ENCODE peak calls at places on chromosomes 4 and X, in seven cellular contexts. One of them, this sample, is unnamed.

GRCh38 chr4:53713767-53714166 is 122.5 kb upstream of the LNX1 start:
- DNase-seq in GM19239: no peak
- DNase-seq in H7: no peak
- DNase-seq in activated naive CD4-positive, alpha-beta T cell treated with Interleukin-2 at 50 U/mL for 16 hours: no peak
- DNase-seq in adipocyte: no peak
- DNase-seq in astrocyte: no peak
- DNase-seq in upper lobe of right lung: no peak
- DNase-seq in this sample: no peak

GRCh38 chrX:47722260-47722659 is 63.3 kb upstream of the UXT start:
- DNase-seq in GM19239: no peak
- DNase-seq in astrocyte: no peak
- DNase-seq in activated naive CD4-positive, alpha-beta T cell treated with Interleukin-2 at 50 U/mL for 16 hours: no peak
- DNase-seq in H7: no peak
- DNase-seq in adipocyte: no peak
- DNase-seq in upper lobe of right lung: no peak
- DNase-seq in this sample: no peak

GRCh38 chrX:38282044-38282443 is 45.3 kb downstream of the RPGR start:
- DNase-seq in H7: no peak
- DNase-seq in activated naive CD4-positive, alpha-beta T cell treated with Interleukin-2 at 50 U/mL for 16 hours: no peak
- DNase-seq in upper lobe of right lung: no peak
- DNase-seq in adipocyte: peak
- DNase-seq in astrocyte: no peak
- DNase-seq in GM19239: no peak
- DNase-seq in this sample: no peak

GRCh38 chr4:140102406-140102805 is 51.6 kb downstream of the MAML3 start:
- DNase-seq in H7: no peak
- DNase-seq in adipocyte: no peak
- DNase-seq in GM19239: no peak
- DNase-seq in activated naive CD4-positive, alpha-beta T cell treated with Interleukin-2 at 50 U/mL for 16 hours: no peak
- DNase-seq in astrocyte: peak
- DNase-seq in upper lobe of right lung: no peak
- DNase-seq in this sample: no peak

GRCh38 chr4:181662383-181662782 is 580.8 kb upstream of the TENM3 start:
- DNase-seq in upper lobe of right lung: no peak
- DNase-seq in H7: no peak
- DNase-seq in activated naive CD4-positive, alpha-beta T cell treated with Interleukin-2 at 50 U/mL for 16 hours: no peak
- DNase-seq in GM19239: no peak
- DNase-seq in astrocyte: peak
- DNase-seq in adipocyte: peak
- DNase-seq in this sample: no peak

GRCh38 chr4:113476800-113477199 is 284.7 kb downstream of the CAMK2D start:
- DNase-seq in astrocyte: no peak
- DNase-seq in upper lobe of right lung: no peak
- DNase-seq in activated naive CD4-positive, alpha-beta T cell treated with Interleukin-2 at 50 U/mL for 16 hours: peak
- DNase-seq in H7: no peak
- DNase-seq in adipocyte: no peak
- DNase-seq in GM19239: no peak
- DNase-seq in this sample: no peak

GRCh38 chr4:52588771-52589591 is 70.1 kb downstream of the USP46 start:
- DNase-seq in GM19239: no peak
- DNase-seq in adipocyte: no peak
- DNase-seq in astrocyte: peak
- DNase-seq in activated naive CD4-positive, alpha-beta T cell treated with Interleukin-2 at 50 U/mL for 16 hours: peak
- DNase-seq in upper lobe of right lung: no peak
- DNase-seq in H7: no peak
- DNase-seq in this sample: no peak

GRCh38 chrX:63934791-63935190 is 149.8 kb upstream of the ARHGEF9 start:
- DNase-seq in activated naive CD4-positive, alpha-beta T cell treated with Interleukin-2 at 50 U/mL for 16 hours: no peak
- DNase-seq in H7: peak
- DNase-seq in GM19239: no peak
- DNase-seq in astrocyte: no peak
- DNase-seq in adipocyte: no peak
- DNase-seq in upper lobe of right lung: no peak
- DNase-seq in this sample: no peak

GRCh38 chrX:103437147-103437873 is 61.0 kb downstream of the BEX3 start:
- DNase-seq in astrocyte: no peak
- DNase-seq in adipocyte: no peak
- DNase-seq in activated naive CD4-positive, alpha-beta T cell treated with Interleukin-2 at 50 U/mL for 16 hours: no peak
- DNase-seq in H7: no peak
- DNase-seq in GM19239: no peak
- DNase-seq in upper lobe of right lung: no peak
- DNase-seq in this sample: no peak

GRCh38 chr4:178296669-178297068 is 854.4 kb upstream of the AGA start:
- DNase-seq in adipocyte: no peak
- DNase-seq in upper lobe of right lung: no peak
- DNase-seq in H7: no peak
- DNase-seq in GM19239: no peak
- DNase-seq in activated naive CD4-positive, alpha-beta T cell treated with Interleukin-2 at 50 U/mL for 16 hours: no peak
- DNase-seq in astrocyte: no peak
- DNase-seq in this sample: no peak

GRCh38 chr4:95715830-95716229 is 124.1 kb upstream of the PDHA2 start:
- DNase-seq in adipocyte: no peak
- DNase-seq in activated naive CD4-positive, alpha-beta T cell treated with Interleukin-2 at 50 U/mL for 16 hours: no peak
- DNase-seq in GM19239: no peak
- DNase-seq in H7: no peak
- DNase-seq in astrocyte: no peak
- DNase-seq in upper lobe of right lung: no peak
- DNase-seq in this sample: no peak

GRCh38 chr4:47531241-47531953 is 46.3 kb downstream of the ATP10D start:
- DNase-seq in astrocyte: peak
- DNase-seq in upper lobe of right lung: peak
- DNase-seq in activated naive CD4-positive, alpha-beta T cell treated with Interleukin-2 at 50 U/mL for 16 hours: peak
- DNase-seq in GM19239: peak
- DNase-seq in adipocyte: peak
- DNase-seq in H7: no peak
- DNase-seq in this sample: peak

GRCh38 chr4:139595989-139596679 is 40.1 kb upstream of the SETD7 start:
- DNase-seq in GM19239: no peak
- DNase-seq in upper lobe of right lung: no peak
- DNase-seq in activated naive CD4-positive, alpha-beta T cell treated with Interleukin-2 at 50 U/mL for 16 hours: no peak
- DNase-seq in H7: no peak
- DNase-seq in astrocyte: peak
- DNase-seq in adipocyte: peak
- DNase-seq in this sample: no peak

GRCh38 chr4:89617256-89617655 is 219.7 kb downstream of the SNCA start:
- DNase-seq in adipocyte: no peak
- DNase-seq in H7: no peak
- DNase-seq in GM19239: no peak
- DNase-seq in activated naive CD4-positive, alpha-beta T cell treated with Interleukin-2 at 50 U/mL for 16 hours: no peak
- DNase-seq in upper lobe of right lung: no peak
- DNase-seq in astrocyte: peak
- DNase-seq in this sample: no peak

GRCh38 chrX:43973249-43973672 is at the start of gene NDP:
- DNase-seq in activated naive CD4-positive, alpha-beta T cell treated with Interleukin-2 at 50 U/mL for 16 hours: no peak
- DNase-seq in H7: no peak
- DNase-seq in upper lobe of right lung: no peak
- DNase-seq in adipocyte: peak
- DNase-seq in GM19239: no peak
- DNase-seq in astrocyte: no peak
- DNase-seq in this sample: no peak

GRCh38 chrX:16559206-16559619 is 90.7 kb upstream of the S100G start:
- DNase-seq in H7: no peak
- DNase-seq in upper lobe of right lung: no peak
- DNase-seq in astrocyte: peak
- DNase-seq in GM19239: no peak
- DNase-seq in adipocyte: peak
- DNase-seq in activated naive CD4-positive, alpha-beta T cell treated with Interleukin-2 at 50 U/mL for 16 hours: no peak
- DNase-seq in this sample: no peak

GRCh38 chr4:7383251-7383650 is 51.5 kb downstream of the PSAPL1 start:
- DNase-seq in activated naive CD4-positive, alpha-beta T cell treated with Interleukin-2 at 50 U/mL for 16 hours: no peak
- DNase-seq in adipocyte: no peak
- DNase-seq in GM19239: no peak
- DNase-seq in upper lobe of right lung: peak
- DNase-seq in H7: peak
- DNase-seq in astrocyte: no peak
- DNase-seq in this sample: no peak

GRCh38 chrX:49155243-49155899 is 7.2 kb upstream of the MAGIX start:
- DNase-seq in H7: peak
- DNase-seq in GM19239: no peak
- DNase-seq in adipocyte: peak
- DNase-seq in upper lobe of right lung: no peak
- DNase-seq in astrocyte: peak
- DNase-seq in activated naive CD4-positive, alpha-beta T cell treated with Interleukin-2 at 50 U/mL for 16 hours: peak
- DNase-seq in this sample: no peak

GRCh38 chr4:118969359-118969758 is 80.7 kb downstream of the SYNPO2 start:
- DNase-seq in H7: peak
- DNase-seq in adipocyte: peak
- DNase-seq in GM19239: no peak
- DNase-seq in upper lobe of right lung: no peak
- DNase-seq in astrocyte: peak
- DNase-seq in activated naive CD4-positive, alpha-beta T cell treated with Interleukin-2 at 50 U/mL for 16 hours: no peak
- DNase-seq in this sample: no peak

GRCh38 chr4:185792384-185793146 is 19.4 kb downstream of the SORBS2 start:
- DNase-seq in GM19239: no peak
- DNase-seq in H7: no peak
- DNase-seq in upper lobe of right lung: no peak
- DNase-seq in adipocyte: peak
- DNase-seq in astrocyte: peak
- DNase-seq in activated naive CD4-positive, alpha-beta T cell treated with Interleukin-2 at 50 U/mL for 16 hours: no peak
- DNase-seq in this sample: no peak

This sample was measured in GM12892.